ENCODE peak calls at places on chromosomes 7 and 10, in eight cellular contexts. A, J, K, Z, F, G, C and W are unnamed samples.

GRCh38 chr10:132541601-132542011 is 4.0 kb downstream of the INPP5A start:
- DNase-seq in J (no peak), F (no peak), Z (no peak), G (no peak), K (no peak), A (no peak), C (no peak), W (no peak)

GRCh38 chr7:68511281-68511680 is 1087.0 kb upstream of the AUTS2 start:
- DNase-seq in Z (no peak), A (no peak), C (no peak), G (peak), K (no peak), J (no peak), F (no peak), W (no peak)

GRCh38 chr7:81618400-81619014 is 151.3 kb downstream of the HGF start:
- DNase-seq in F (no peak), G (peak), C (no peak), K (peak), Z (peak), J (no peak), A (no peak), W (no peak)

GRCh38 chr7:75639071-75639892 is 99.5 kb downstream of the HIP1 start:
- DNase-seq in J (peak), Z (peak), C (peak), A (peak), F (peak), G (peak), K (peak), W (peak)

GRCh38 chr7:105837765-105838241 is 38.6 kb downstream of the ATXN7L1 start:
- DNase-seq in K (no peak), A (peak), F (no peak), C (peak), G (no peak), J (peak), Z (no peak), W (no peak)

GRCh38 chr7:105675873-105676484 is 94.7 kb upstream of the EFCAB10 start:
- DNase-seq in K (no peak), A (no peak), J (peak), Z (no peak), G (no peak), F (no peak), C (peak), W (no peak)

GRCh38 chr10:31490858-31491504 is 172.0 kb downstream of the ZEB1 start:
- DNase-seq in Z (peak), A (no peak), K (peak), G (peak), C (no peak), J (no peak), F (no peak), W (no peak)

GRCh38 chr7:128672927-128673517 is 930 bp downstream of the GARIN1A start:
- DNase-seq in Z (peak), C (no peak), K (peak), J (no peak), A (no peak), G (peak), F (peak), W (peak)

GRCh38 chr7:126702242-126703016 is 550.3 kb downstream of the GRM8 start:
- DNase-seq in G (peak), K (peak), A (no peak), J (no peak), C (no peak), F (no peak), Z (no peak), W (peak)

GRCh38 chr7:142602756-142603155 is 146.5 kb upstream of the PRSS1 start:
- DNase-seq in C (no peak), A (no peak), K (peak), G (no peak), J (no peak), Z (no peak), F (no peak), W (no peak)

GRCh38 chr7:148633761-148634160 is 43.2 kb downstream of the C7orf33 start:
- DNase-seq in F (no peak), C (no peak), Z (no peak), A (no peak), J (no peak), G (no peak), K (peak), W (no peak)

GRCh38 chr10:47261121-47261520 is 38.9 kb upstream of the GDF10 start:
- DNase-seq in Z (no peak), K (no peak), G (no peak), F (peak), A (no peak), J (no peak), C (no peak), W (peak)

GRCh38 chr7:116522247-116522646 is 2.6 kb upstream of the CAV1 start:
- DNase-seq in C (no peak), Z (peak), F (no peak), K (peak), A (no peak), G (peak), J (no peak), W (no peak)

GRCh38 chr7:909358-910329 is 33.3 kb downstream of the GET4 start:
- DNase-seq in A (peak), C (peak), J (peak), Z (peak), F (no peak), G (no peak), K (no peak), W (no peak)

GRCh38 chr7:150980663-150981062 is 2.5 kb upstream of the KCNH2 start:
- DNase-seq in F (no peak), A (no peak), C (no peak), J (no peak), Z (no peak), G (no peak), K (no peak), W (no peak)

GRCh38 chr10:17181751-17182150 is 19.7 kb downstream of the TRDMT1 start:
- DNase-seq in Z (no peak), K (no peak), F (no peak), G (no peak), C (no peak), A (peak), J (no peak), W (no peak)

GRCh38 chr7:75045881-75046280 is 27.7 kb downstream of the RCC1L start:
- DNase-seq in F (no peak), C (no peak), K (no peak), G (no peak), Z (no peak), J (no peak), A (no peak), W (no peak)

GRCh38 chr7:68958571-68958970 is 639.7 kb upstream of the AUTS2 start:
- DNase-seq in C (no peak), G (no peak), Z (no peak), A (no peak), K (no peak), J (no peak), F (no peak), W (no peak)

GRCh38 chr7:1314908-1315450 is 82.3 kb downstream of the UNCX start:
- DNase-seq in K (no peak), F (no peak), J (no peak), Z (no peak), G (no peak), C (peak), A (no peak), W (no peak)

GRCh38 chr7:77736991-77737390 is 40.7 kb downstream of the RSBN1L start:
- DNase-seq in Z (no peak), K (no peak), G (no peak), C (no peak), F (no peak), J (no peak), A (no peak), W (no peak)

GRCh38 chr10:72812798-72813430 is 80.6 kb upstream of the OIT3 start:
- DNase-seq in J (no peak), C (no peak), F (no peak), A (no peak), K (peak), G (peak), Z (peak), W (no peak)

GRCh38 chr7:27116019-27116411 is 13.5 kb upstream of the HOXA2 start:
- DNase-seq in C (no peak), K (no peak), F (no peak), G (no peak), A (no peak), J (no peak), Z (peak), W (no peak)

GRCh38 chr7:12434012-12434642 is 30.5 kb upstream of the VWDE start:
- DNase-seq in G (no peak), C (no peak), K (peak), Z (no peak), A (no peak), F (no peak), J (no peak), W (peak)
- TF ChIP-seq CTCF in G (peak), C (peak), K (peak), Z (peak), A (peak), F (no peak), J (peak), W (no peak)

GRCh38 chr10:71242621-71243009 is 30.2 kb downstream of the UNC5B start:
- DNase-seq in G (no peak), J (peak), F (no peak), C (peak), K (no peak), A (no peak), Z (no peak), W (no peak)
- TF ChIP-seq CTCF in G (no peak), J (peak), F (no peak), C (peak), K (no peak), A (no peak), Z (no peak), W (no peak)

GRCh38 chr10:105611244-105611798 is 970.2 kb downstream of the SORCS3 start:
- DNase-seq in Z (no peak), F (no peak), J (no peak), A (no peak), K (no peak), C (no peak), G (no peak), W (no peak)

DNA sequence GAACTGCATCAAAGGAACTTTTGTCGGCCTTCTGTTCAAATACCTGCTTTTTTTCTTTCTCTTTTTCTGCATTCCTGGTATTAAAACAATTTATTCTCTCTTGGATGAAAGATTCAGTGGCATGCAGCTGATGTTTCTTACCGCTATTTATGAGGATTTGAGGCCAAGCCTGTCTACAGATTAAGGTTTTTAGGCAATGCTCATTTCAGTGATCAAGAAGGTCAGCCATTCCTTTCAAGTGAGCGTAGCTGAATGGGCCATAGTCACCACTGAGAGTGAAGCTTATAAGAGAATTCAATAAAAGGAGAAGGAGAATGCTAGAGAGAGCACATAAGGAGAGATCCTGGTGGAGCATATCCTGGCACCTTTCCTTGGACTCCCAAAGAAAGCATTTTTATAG is 974.9 kb downstream of the SORCS3 start:
- DNase-seq in K (no peak), Z (no peak), F (no peak), C (no peak), A (no peak), G (peak), J (no peak), W (no peak)
- TF ChIP-seq CTCF in K (no peak), Z (no peak), F (no peak), C (no peak), A (no peak), G (no peak), J (no peak), W (no peak)

GRCh38 chr7:66497346-66497745 is 131.3 kb upstream of the KCTD7 start:
- DNase-seq in F (no peak), K (no peak), C (no peak), Z (no peak), A (peak), J (no peak), G (no peak), W (no peak)

DNA sequence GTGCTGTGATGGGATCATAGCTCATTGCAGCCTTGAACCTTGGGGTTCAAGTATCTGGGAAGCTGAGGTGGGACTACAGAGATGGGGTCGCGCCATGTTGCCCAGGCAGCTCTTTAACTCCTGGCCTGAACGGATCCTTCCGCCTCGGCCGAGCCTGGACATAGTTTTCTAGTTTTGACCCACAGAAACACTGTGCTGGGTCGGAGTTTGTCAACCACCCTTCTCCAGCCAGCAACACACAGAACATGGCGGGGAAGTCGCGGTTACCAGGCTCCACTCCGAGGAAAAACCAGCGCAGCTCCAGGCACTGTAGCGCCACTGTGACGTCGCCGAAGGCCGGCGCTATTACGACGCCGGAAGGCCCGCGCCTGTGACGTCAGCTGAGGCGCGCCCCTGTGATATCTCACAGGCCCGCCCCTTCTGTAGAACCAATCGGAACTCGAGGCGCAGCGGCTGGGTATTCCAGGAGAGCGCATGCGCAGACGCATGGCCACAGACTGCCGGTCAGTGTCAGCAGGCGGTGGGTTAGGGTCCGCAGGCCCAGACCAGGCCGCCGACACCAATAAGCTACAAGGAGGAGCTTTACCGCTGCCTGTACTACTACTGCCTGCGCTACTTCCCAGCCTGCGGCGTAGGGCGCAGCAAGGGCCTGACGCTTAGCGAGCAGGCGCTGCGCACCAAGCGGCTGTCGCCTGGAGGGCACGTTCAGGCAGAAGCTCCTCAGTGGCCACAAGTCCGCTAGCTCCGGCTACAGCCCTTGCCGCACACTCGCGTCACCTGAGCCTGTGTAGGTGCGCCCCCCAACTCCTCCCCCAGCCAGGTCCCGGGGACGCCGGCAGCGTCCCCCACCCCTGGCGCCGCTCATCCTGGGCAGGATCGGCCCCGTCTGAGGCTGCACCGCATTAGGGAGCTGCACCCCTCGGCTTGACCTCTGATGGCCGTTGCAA is 135.2 kb upstream of the KCTD7 start:
- DNase-seq in K (peak), Z (peak), F (peak), J (peak), G (peak), C (peak), A (peak), W (peak)
- TF ChIP-seq CTCF in K (no peak), Z (no peak), F (no peak), J (peak), G (no peak), C (no peak), A (peak), W (no peak)

DNA sequence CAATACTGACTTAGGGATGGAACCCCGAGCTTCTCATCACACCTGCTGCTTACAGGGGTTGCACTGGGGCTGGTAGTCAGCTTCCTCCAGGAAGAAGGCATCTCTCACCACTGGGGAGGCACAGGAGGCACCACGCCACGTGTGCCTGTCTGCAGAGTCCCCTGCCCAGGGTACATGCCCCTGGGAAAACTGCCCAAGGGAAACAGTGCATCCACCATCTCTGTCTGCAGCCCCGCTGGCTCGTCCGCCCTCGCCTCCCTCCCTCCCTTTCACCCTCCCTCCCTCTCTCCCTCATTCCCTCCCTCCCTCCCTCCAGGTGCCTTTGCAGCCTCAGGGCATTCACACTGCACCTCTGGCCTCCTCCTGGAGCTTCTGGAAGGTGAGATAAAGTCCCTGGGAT is 101.1 kb downstream of the PTPRE start:
- DNase-seq in C (no peak), J (no peak), K (no peak), G (no peak), F (no peak), A (peak), Z (no peak), W (no peak)
- TF ChIP-seq CTCF in C (no peak), J (no peak), K (no peak), G (no peak), F (no peak), A (no peak), Z (no peak), W (no peak)

GRCh38 chr10:121998462-121998861 is 9.5 kb downstream of the TACC2 start:
- DNase-seq in J (no peak), F (no peak), Z (no peak), A (no peak), K (no peak), C (no peak), G (no peak), W (no peak)

GRCh38 chr10:121988361-121989324 is at the start of gene TACC2:
- DNase-seq in J (no peak), C (no peak), Z (no peak), F (no peak), G (no peak), K (no peak), A (peak), W (no peak)

GRCh38 chr10:121990015-121990677 is 1.2 kb downstream of the TACC2 start:
- DNase-seq in F (no peak), A (no peak), C (no peak), Z (no peak), J (no peak), G (no peak), K (no peak), W (no peak)

GRCh38 chr10:121999301-121999700 is 10.3 kb downstream of the TACC2 start:
- DNase-seq in F (no peak), J (no peak), K (peak), Z (no peak), A (no peak), G (no peak), C (no peak), W (no peak)

GRCh38 chr10:121994429-121994881 is 5.5 kb downstream of the TACC2 start:
- DNase-seq in Z (no peak), C (peak), K (no peak), J (peak), G (no peak), A (peak), F (no peak), W (no peak)
- TF ChIP-seq CTCF in Z (no peak), C (no peak), K (no peak), J (no peak), G (no peak), A (no peak), F (no peak), W (no peak)

DNA sequence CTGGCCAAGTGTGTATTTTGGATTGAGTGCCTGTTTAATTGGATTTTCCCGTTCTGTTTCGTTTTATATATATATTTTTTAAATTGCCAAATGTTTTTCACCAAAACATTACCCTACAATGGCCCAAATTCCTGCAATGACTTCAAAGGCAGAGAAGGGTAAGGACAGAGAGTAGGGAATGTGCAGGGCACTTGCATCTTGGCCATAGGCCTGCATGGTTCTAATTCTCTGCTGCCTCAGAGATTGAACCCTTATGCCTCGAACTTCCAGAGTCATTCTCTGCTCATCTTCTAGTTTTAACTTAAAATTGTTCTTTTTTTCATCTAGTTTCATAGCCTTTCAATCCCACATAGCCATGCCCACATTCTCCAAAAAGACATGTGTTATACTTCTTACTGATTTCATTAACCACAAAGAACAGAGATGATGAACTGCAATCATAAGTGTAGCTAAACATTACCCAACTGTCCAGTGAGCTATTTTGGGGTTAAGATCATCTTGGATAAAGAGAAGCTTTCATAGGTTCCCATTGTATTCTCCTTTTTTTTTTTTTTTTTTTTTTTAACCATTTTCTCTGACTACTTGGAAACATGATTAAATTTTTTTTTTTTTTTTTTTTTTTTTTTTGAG is 177.6 kb downstream of the PLXDC2 start:
- DNase-seq in F (no peak), K (peak), A (no peak), G (peak), Z (peak), J (no peak), C (no peak), W (no peak)
- TF ChIP-seq CTCF in F (no peak), K (no peak), A (no peak), G (no peak), Z (no peak), J (no peak), C (no peak), W (no peak)

DNA sequence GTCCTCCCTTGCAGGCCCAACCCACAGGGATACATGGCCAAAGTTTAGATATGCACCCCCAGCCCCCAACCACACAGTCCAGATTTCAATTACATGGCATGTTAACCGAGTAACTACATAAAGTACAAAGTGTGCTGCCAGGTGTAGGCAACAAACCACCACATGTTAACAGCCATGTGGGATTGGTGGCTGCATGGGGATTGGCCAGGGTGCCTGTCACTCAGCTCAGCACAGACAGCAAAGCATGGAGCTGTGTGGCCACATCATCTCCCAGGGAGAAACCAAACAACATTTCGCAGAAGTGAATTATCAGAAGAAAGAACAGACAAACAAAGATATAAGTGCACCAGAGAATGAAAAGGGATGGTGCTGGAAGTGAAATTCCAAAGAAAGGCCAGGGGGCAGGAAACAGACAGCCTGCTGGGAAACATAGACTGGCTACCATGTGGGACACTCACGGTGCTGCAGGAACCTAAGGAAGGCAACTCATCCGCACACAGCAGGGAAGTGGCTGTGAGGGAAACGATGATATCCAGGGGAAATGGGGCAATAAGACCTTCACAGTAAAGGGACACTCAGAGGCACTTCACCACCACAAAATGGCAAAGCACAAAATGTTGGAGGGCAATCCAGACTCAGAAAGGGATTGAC is 171.2 kb downstream of the PTPRN2 start:
- DNase-seq in K (no peak), A (peak), G (no peak), F (no peak), C (no peak), J (no peak), Z (no peak), W (no peak)
- TF ChIP-seq CTCF in K (no peak), A (no peak), G (no peak), F (no peak), C (no peak), J (no peak), Z (no peak), W (no peak)

DNA sequence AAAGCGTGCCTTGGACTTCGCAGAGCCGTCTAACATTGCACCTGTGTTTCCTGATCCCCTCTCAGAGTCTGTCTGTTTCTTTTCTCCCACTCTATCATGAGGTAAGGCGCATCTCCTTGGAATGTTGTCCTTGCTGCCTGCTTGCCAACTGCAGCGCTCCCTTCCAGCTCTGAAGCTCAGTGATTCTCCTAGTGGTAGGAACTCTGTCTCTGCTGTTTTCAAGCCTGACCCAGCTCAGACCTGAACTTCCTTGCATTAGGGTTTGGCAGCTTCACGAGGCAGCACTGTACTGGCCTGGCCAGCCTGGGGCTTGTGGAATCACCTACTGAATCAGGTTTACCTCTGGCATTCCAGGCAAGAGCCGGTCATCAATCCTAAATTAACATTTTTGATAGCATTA is 123.9 kb downstream of the CREB5 start:
- DNase-seq in Z (peak), C (no peak), A (no peak), K (peak), J (no peak), F (no peak), G (peak), W (no peak)
- TF ChIP-seq CTCF in Z (peak), C (no peak), A (peak), K (peak), J (peak), F (no peak), G (peak), W (no peak)